ENCODE peak calls at places on chromosomes 16 and 17, in ten cellular contexts. U is MCF 10A, R is GM12865, D is astrocyte of the spinal cord, E is nephron progenitor cell, K is kidney epithelial cell, T is left lung, Y is right lobe of liver, I is choroid plexus epithelial cell, C is psoas muscle. F is an unnamed sample.

GRCh38 chr17:29617125-29617480 is 5.6 kb downstream of the CORO6 start:
- DNase-seq in R (peak), D (peak), C (peak), E (peak), I (peak), U (no peak), T (peak), K (no peak), Y (peak), F (peak)

GRCh38 chr16:11681977-11682654 is 13.9 kb downstream of the SNN start:
- DNase-seq in C (no peak), D (no peak), E (no peak), Y (peak), I (no peak), R (peak), T (no peak), K (no peak), U (no peak), F (no peak)

GRCh38 chr17:10728331-10728730 is 1.5 kb downstream of the TMEM220 start:
- DNase-seq in R (no peak), Y (no peak), T (no peak), I (no peak), K (no peak), C (no peak), D (no peak), E (no peak), U (no peak), F (no peak)

GRCh38 chr17:74981979-74982662 is 5.3 kb upstream of the CDR2L start:
- DNase-seq in E (peak), C (peak), K (no peak), Y (no peak), R (peak), D (peak), T (peak), U (peak), I (peak), F (peak)

GRCh38 chr17:29930399-29931010 is 477 bp upstream of the SSH2 start:
- DNase-seq in R (peak), I (peak), C (no peak), Y (no peak), K (no peak), T (no peak), E (peak), U (no peak), D (no peak), F (no peak)

GRCh38 chr17:17235212-17236174 is 1.5 kb downstream of the FLCN start:
- DNase-seq in C (peak), K (no peak), Y (no peak), I (peak), R (no peak), U (no peak), D (peak), T (peak), E (no peak), F (peak)

GRCh38 chr17:8359769-8360168 is 16.7 kb downstream of the KRABD2 start:
- DNase-seq in C (no peak), R (no peak), E (no peak), T (no peak), K (peak), U (peak), I (peak), Y (no peak), D (peak), F (peak)

GRCh38 chr17:36665417-36665816 is 64.0 kb downstream of the MRM1 start:
- DNase-seq in D (no peak), I (peak), T (no peak), Y (no peak), K (no peak), C (no peak), R (no peak), E (no peak), U (peak), F (no peak)

GRCh38 chr16:49442805-49443204 is 69.2 kb downstream of the C16orf78 start:
- DNase-seq in R (no peak), Y (no peak), K (no peak), U (no peak), E (no peak), T (no peak), D (no peak), C (no peak), I (no peak), F (no peak)

GRCh38 chr17:51857052-51857593 is 301.4 kb downstream of the CA10 start:
- DNase-seq in R (no peak), K (no peak), D (no peak), U (no peak), C (no peak), I (no peak), Y (no peak), E (no peak), T (no peak), F (no peak)

GRCh38 chr17:68511254-68511670 is 968 bp upstream of the PRKAR1A start:
- DNase-seq in U (no peak), K (no peak), I (no peak), C (no peak), E (no peak), T (peak), R (no peak), D (peak), Y (no peak), F (no peak)

GRCh38 chr16:84839054-84839453 is 19.3 kb downstream of the CRISPLD2 start:
- DNase-seq in I (peak), T (no peak), R (no peak), K (no peak), D (peak), E (no peak), U (peak), C (peak), Y (no peak), F (peak)

GRCh38 chr17:9064311-9064834 is 43.1 kb downstream of the NTN1 start:
- DNase-seq in I (no peak), T (no peak), R (no peak), D (no peak), Y (no peak), C (no peak), E (no peak), U (no peak), K (no peak), F (no peak)

GRCh38 chr16:88289549-88290344 is 93.0 kb upstream of the ZNF469 start:
- DNase-seq in C (peak), I (no peak), R (no peak), D (no peak), E (no peak), K (no peak), Y (no peak), U (no peak), T (no peak), F (peak)

GRCh38 chr16:75068075-75068474 is 48.5 kb downstream of the LDHD start:
- DNase-seq in K (no peak), C (no peak), E (no peak), U (no peak), I (no peak), T (no peak), D (no peak), Y (no peak), R (no peak), F (no peak)

GRCh38 chr17:68439656-68440290 is 17.5 kb downstream of the WIPI1 start:
- DNase-seq in C (no peak), T (no peak), Y (no peak), I (peak), R (peak), E (no peak), U (no peak), D (no peak), K (no peak), F (no peak)

GRCh38 chr17:61461967-61462733 is 9.9 kb downstream of the TBX4 start:
- DNase-seq in I (no peak), D (no peak), E (peak), Y (no peak), C (no peak), U (no peak), T (no peak), R (no peak), K (no peak), F (peak)

GRCh38 chr17:74922694-74923537 is at the start of gene USH1G:
- DNase-seq in R (no peak), U (peak), K (no peak), T (no peak), I (no peak), D (no peak), Y (no peak), E (peak), C (no peak), F (no peak)

GRCh38 chr16:84396537-84397008 is 28.2 kb downstream of the ATP2C2 start:
- DNase-seq in E (no peak), D (no peak), T (peak), Y (no peak), C (no peak), U (peak), K (peak), I (peak), R (no peak), F (no peak)

GRCh38 chr17:67466251-67466650 is 89.2 kb downstream of the PITPNC1 start:
- DNase-seq in D (no peak), U (no peak), C (no peak), Y (no peak), T (no peak), K (no peak), E (no peak), R (peak), I (no peak), F (no peak)

GRCh38 chr17:36939059-36939943 is 2.0 kb downstream of the LHX1 start:
- DNase-seq in T (no peak), C (no peak), I (no peak), R (no peak), E (no peak), K (no peak), U (no peak), Y (no peak), D (no peak), F (no peak)

GRCh38 chr16:67460961-67461360 is 20.0 kb downstream of the ATP6V0D1 start:
- DNase-seq in C (peak), K (no peak), T (no peak), R (no peak), E (no peak), U (no peak), I (no peak), Y (no peak), D (no peak), F (no peak)

GRCh38 chr17:81601525-81602120 is 35.3 kb downstream of the NPLOC4 start:
- DNase-seq in I (peak), D (peak), U (peak), Y (no peak), R (peak), C (no peak), E (peak), T (no peak), K (no peak), F (peak)

GRCh38 chr17:19363114-19363438 is 553 bp upstream of the B9D1 start:
- DNase-seq in K (no peak), E (no peak), T (no peak), C (no peak), I (no peak), Y (no peak), D (no peak), R (no peak), U (no peak), F (no peak)
- TF ChIP-seq CTCF in K (no peak), E (no peak), T (peak), C (no peak), I (no peak), Y (no peak), D (no peak), R (no peak), U (no peak), F (no peak)

GRCh38 chr16:15641753-15642556 is 999 bp downstream of the MARF1 start:
- DNase-seq in R (peak), U (peak), D (no peak), K (no peak), T (no peak), C (no peak), E (no peak), Y (no peak), I (no peak), F (no peak)

GRCh38 chr16:15644306-15644961 is 1.5 kb upstream of the MARF1 start:
- DNase-seq in K (no peak), T (no peak), C (no peak), I (no peak), Y (no peak), U (peak), D (no peak), R (peak), E (no peak), F (no peak)

GRCh38 chr16:15640966-15641365 is 2.0 kb downstream of the MARF1 start:
- DNase-seq in Y (no peak), I (no peak), R (peak), E (no peak), U (no peak), C (no peak), K (no peak), D (no peak), T (no peak), F (no peak)

GRCh38 chr16:15642557-15643452 is at the start of gene MARF1:
- DNase-seq in Y (peak), R (peak), D (peak), I (peak), C (peak), T (peak), U (peak), K (no peak), E (peak), F (peak)

DNA sequence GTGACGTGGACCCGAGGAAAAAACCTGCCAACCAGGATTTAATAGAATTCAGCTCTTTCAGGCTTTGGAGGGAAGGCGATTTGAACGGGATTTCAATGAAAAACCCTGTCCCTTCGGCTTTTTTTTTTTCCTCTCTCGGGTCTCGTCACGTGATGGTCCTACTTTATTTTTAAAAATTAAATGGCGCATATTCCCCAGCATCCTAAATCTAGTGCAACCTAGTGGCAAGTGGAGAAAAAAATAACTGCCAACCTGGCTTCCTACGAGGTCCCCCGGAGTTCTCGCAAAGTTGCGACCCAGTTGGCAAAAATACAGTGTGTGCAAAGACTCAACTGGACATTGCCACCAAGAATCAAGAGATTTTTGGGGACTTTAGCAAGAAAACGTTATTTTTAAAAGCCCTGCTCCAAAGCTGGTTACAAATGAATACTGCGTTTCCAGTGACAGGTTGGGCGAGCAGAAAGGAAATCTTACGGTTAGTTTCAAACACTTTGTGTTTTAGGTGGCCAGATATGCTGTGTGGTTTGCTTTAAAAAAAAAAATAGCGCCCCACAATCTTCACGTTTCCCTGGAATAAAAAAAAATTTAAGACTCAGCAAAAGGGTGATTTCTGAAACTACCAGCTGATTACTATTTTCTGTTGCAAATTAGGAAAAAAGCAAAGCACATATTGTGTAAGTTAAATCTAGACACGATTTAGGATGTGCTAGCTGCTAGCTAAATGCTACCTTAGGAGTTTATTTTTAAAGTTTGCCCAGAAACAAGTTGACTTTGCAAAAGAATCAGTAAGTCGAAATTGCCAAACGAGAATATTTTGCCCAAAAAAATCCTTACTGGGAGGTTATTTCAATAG is 725 bp upstream of the MARF1 start:
- DNase-seq in I (peak), T (no peak), E (peak), U (peak), K (no peak), C (no peak), R (peak), D (peak), Y (no peak), F (peak)
- TF ChIP-seq CTCF in I (peak), T (no peak), E (peak), U (peak), K (peak), C (peak), R (peak), D (peak), Y (peak), F (peak)

GRCh38 chr17:47907932-47908562 is 12.0 kb downstream of the SP2 start:
- DNase-seq in I (peak), C (peak), D (no peak), T (no peak), Y (no peak), E (no peak), K (no peak), R (no peak), U (no peak), F (no peak)

GRCh38 chr17:47901423-47901822 is 5.4 kb downstream of the SP2 start:
- DNase-seq in I (no peak), C (no peak), R (no peak), Y (no peak), U (no peak), E (no peak), D (no peak), T (no peak), K (no peak), F (no peak)

GRCh38 chr17:47906443-47906842 is 10.4 kb downstream of the SP2 start:
- DNase-seq in U (no peak), D (no peak), I (no peak), E (no peak), R (no peak), Y (no peak), T (no peak), C (no peak), K (no peak), F (no peak)

GRCh38 chr17:47902039-47902744 is 6.2 kb downstream of the SP2 start:
- DNase-seq in Y (no peak), C (no peak), K (no peak), R (no peak), T (no peak), I (no peak), D (no peak), E (no peak), U (no peak), F (no peak)

DNA sequence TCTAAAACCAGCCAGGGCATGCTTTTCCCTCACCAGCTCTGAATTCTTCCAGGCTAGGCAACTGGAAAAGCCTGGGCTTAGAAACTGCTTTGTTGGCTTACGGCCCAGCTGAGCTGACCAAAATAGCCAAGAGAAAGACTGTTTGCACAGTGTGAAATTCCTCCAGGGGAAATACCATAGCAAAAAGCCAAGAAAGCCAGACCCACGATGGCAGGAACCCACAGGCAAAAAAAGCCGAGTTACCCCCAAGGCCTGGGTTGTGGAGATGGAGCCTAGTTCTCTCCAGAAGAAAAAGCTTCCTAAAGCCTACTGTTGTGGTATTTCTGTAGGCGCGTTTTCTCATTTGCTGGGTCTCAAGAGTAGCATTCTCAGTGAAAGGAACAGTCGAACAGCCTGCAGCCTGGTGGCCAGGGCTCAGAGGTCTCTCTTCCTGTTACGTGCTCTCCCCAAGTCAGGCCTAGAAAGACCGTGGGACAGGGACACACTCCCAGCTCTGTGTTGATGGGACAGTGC is 9.2 kb downstream of the SP2 start:
- DNase-seq in E (no peak), K (no peak), C (peak), Y (peak), I (peak), R (no peak), T (peak), U (peak), D (peak), F (peak)
- TF ChIP-seq CTCF in E (no peak), K (no peak), C (no peak), Y (no peak), I (peak), R (no peak), T (no peak), U (no peak), D (no peak), F (no peak)

DNA sequence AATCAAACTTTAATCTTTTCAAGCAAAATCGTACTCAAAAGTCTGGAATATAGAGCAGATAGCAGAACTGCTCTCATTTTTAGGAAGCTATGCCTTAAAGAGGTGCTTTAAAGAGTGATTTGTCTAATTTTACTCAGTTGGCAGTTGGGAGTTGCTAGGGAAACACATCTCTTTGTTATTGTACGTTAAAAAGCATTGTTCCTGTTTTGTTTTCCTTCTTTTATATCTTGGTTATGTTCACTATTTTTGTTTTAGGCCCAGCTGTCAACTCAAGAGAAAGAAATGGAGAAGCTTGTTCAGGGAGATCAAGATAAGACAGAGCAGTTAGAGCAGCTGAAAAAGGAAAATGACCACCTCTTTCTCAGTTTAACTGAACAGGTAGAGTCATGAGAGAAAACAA is 21.4 kb downstream of the CALCOCO2 start:
- DNase-seq in C (no peak), I (no peak), D (no peak), T (no peak), R (no peak), Y (no peak), U (no peak), E (no peak), K (no peak), F (no peak)
- TF ChIP-seq CTCF in C (no peak), I (no peak), D (no peak), T (no peak), R (no peak), Y (no peak), U (no peak), E (no peak), K (no peak), F (no peak)

GRCh38 chr17:63116228-63116627 is 150.2 kb downstream of the TANC2 start:
- DNase-seq in T (no peak), U (peak), K (no peak), R (no peak), I (no peak), C (no peak), D (no peak), E (no peak), Y (no peak), F (no peak)
- TF ChIP-seq CTCF in T (no peak), U (no peak), K (peak), R (no peak), I (peak), C (no peak), D (no peak), E (peak), Y (no peak), F (peak)

DNA sequence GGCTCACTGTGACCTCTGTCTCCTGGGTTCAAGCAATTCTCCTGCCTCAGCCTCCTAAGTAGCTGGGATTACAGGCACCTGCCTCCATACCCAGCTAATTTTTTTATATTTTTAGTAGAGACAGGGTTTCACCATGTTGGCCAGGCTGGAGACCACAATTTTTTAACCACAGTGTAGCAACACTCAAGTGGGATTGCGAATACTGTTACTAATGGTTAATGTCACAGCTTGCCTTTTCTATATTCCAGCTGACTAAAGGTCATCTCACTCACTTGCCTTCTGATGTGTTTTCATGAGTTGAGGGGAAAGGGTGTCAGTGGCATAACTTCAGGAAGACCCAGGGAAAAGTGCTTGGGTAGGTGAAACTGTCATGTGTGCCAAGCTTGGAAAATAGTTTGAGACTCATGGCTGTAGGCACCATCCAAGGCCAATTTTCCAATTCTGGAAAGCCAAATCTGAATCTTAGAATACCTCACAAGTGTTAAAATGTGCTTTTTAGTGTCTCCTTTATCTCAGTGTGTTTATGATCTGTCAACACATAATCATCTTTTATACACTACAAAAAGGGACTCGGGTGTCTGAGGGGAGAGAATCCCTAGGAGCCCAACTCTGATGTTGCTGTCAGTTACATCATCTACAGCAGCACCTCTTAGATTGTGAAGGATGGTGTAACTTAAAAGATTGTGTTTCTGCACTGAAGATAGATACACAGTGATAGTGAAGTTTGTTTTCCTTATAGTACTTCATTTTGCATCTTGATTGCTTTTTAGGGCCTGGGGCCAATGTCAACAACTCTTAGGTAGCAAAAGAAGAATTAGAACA is 27.1 kb downstream of the OGFOD1 start:
- DNase-seq in T (no peak), Y (no peak), K (no peak), R (no peak), U (no peak), C (no peak), E (no peak), I (peak), D (peak), F (no peak)
- TF ChIP-seq CTCF in T (no peak), Y (no peak), K (no peak), R (no peak), U (no peak), C (no peak), E (no peak), I (no peak), D (no peak), F (no peak)

GRCh38 chr17:44007346-44008204 is 3.2 kb downstream of the NAGS start:
- DNase-seq in T (peak), K (no peak), D (no peak), C (peak), U (peak), E (no peak), I (no peak), Y (peak), R (no peak), F (no peak)
- TF ChIP-seq CTCF in T (peak), K (no peak), D (no peak), C (no peak), U (peak), E (no peak), I (no peak), Y (no peak), R (no peak), F (no peak)

F was measured in fibroblast of pulmonary artery.